ENCODE peak calls at places on chromosomes 16 and 17, in four cellular contexts. P is fibroblast of mammary gland, L is fibroblast of the conjunctiva, B is OCI-M1. J is an unnamed sample.

GRCh38 chr17:21425736-21426135 is 49.6 kb downstream of the KCNJ12 start:
- DNase-seq in P (peak), L (no peak), B (no peak), J (no peak)

GRCh38 chr17:55726440-55726839 is 3.8 kb upstream of the TMEM100 start:
- DNase-seq in B (no peak), L (peak), P (peak), J (no peak)

GRCh38 chr17:70074991-70075390 is at the start of gene KCNJ16:
- DNase-seq in P (no peak), L (no peak), B (no peak), J (no peak)

GRCh38 chr17:58308985-58309917 is 19.3 kb downstream of the TSPOAP1 start:
- DNase-seq in L (no peak), P (no peak), B (no peak), J (no peak)

GRCh38 chr17:20262116-20262977 is 205.0 kb downstream of the LGALS9B start:
- DNase-seq in L (no peak), B (no peak), P (no peak), J (no peak)

GRCh38 chr17:1078831-1079561 is 82.1 kb downstream of the TIMM22 start:
- DNase-seq in P (no peak), L (no peak), B (no peak), J (no peak)

GRCh38 chr16:30183961-30184429 is 593 bp downstream of the CORO1A start:
- DNase-seq in L (no peak), P (no peak), B (peak), J (peak)

GRCh38 chr16:25030420-25031131 is 15.4 kb upstream of the ARHGAP17 start:
- DNase-seq in L (no peak), B (no peak), P (no peak), J (no peak)

GRCh38 chr16:89410794-89411309 is 79.5 kb downstream of the ANKRD11 start:
- DNase-seq in L (peak), B (no peak), P (peak), J (no peak)

GRCh38 chr16:3599922-3600321 is 11.5 kb downstream of the SLX4 start:
- DNase-seq in L (no peak), B (no peak), P (no peak), J (no peak)

GRCh38 chr16:28140788-28141618 is 70.8 kb downstream of the XPO6 start:
- DNase-seq in B (peak), L (no peak), P (no peak), J (peak)

GRCh38 chr17:76383645-76384221 is 676 bp upstream of the SPHK1 start:
- DNase-seq in B (peak), L (no peak), P (peak), J (peak)